ENCODE peak calls at places on chromosomes 12 and 14, in seven cellular contexts. C, P, S, J, I, Z and H are unnamed samples.

GRCh38 chr14:91273273-91273884 is 28.9 kb upstream of the GPR68 start:
- DNase-seq in C (no peak), P (no peak), S (no peak), J (no peak), I (no peak), Z (peak; percentile 38), H (no peak)

GRCh38 chr12:124828264-124829007 is 35.2 kb downstream of the SCARB1 start:
- DNase-seq in C (no peak), P (no peak), S (peak; percentile 86), J (no peak), I (peak; percentile 90), Z (no peak), H (peak; percentile 87)

GRCh38 chr14:93102141-93102540 is 13.6 kb downstream of the ITPK1 start:
- DNase-seq in C (no peak), P (no peak), S (no peak), J (no peak), I (no peak), Z (no peak), H (no peak)

GRCh38 chr12:24133385-24133784 is 183.9 kb upstream of the SOX5 start:
- DNase-seq in C (peak; percentile 76), P (no peak), S (no peak), J (no peak), I (no peak), Z (no peak), H (no peak)

GRCh38 chr12:115035536-115036107 is 351.6 kb upstream of the TBX3 start:
- DNase-seq in C (peak; percentile 26), P (no peak), S (no peak), J (no peak), I (no peak), Z (no peak), H (no peak)

GRCh38 chr14:32259368-32260013 is 56.4 kb upstream of the RNU6-8 start:
- DNase-seq in C (peak; percentile 6), P (no peak), S (peak; percentile 82), J (no peak), I (peak; percentile 74), Z (no peak), H (peak; percentile 82)

GRCh38 chr12:39103552-39104165 is 198.3 kb upstream of the CPNE8 start:
- DNase-seq in C (peak; percentile 85), P (no peak), S (peak; percentile 57), J (no peak), I (peak; percentile 80), Z (no peak), H (peak; percentile 66)

GRCh38 chr12:77648716-77649115 is 182.0 kb upstream of the NAV3 start:
- DNase-seq in C (no peak), P (no peak), S (peak; percentile 33), J (no peak), I (no peak), Z (no peak), H (peak; percentile 18)

GRCh38 chr12:116210131-116210530 is 67.4 kb downstream of the MED13L start:
- DNase-seq in C (no peak), P (no peak), S (peak; percentile 81), J (no peak), I (no peak), Z (no peak), H (no peak)

GRCh38 chr12:6443361-6443983 is 1.3 kb upstream of the CD27 start:
- DNase-seq in C (no peak), P (peak; percentile 49), S (no peak), J (no peak), I (no peak), Z (no peak), H (no peak)

GRCh38 chr14:61452452-61452851 is 131.1 kb downstream of the PRKCH start:
- DNase-seq in C (no peak), P (peak; percentile 66), S (no peak), J (no peak), I (no peak), Z (no peak), H (no peak)

GRCh38 chr12:4169522-4169921 is 104.0 kb upstream of the CCND2 start:
- DNase-seq in C (no peak), P (no peak), S (no peak), J (no peak), I (no peak), Z (no peak), H (no peak)

GRCh38 chr12:80053048-80053790 is 46.1 kb upstream of the OTOGL start:
- DNase-seq in C (no peak), P (no peak), S (peak; percentile 96), J (peak; percentile 54), I (no peak), Z (peak; percentile 78), H (peak; percentile 70)

GRCh38 chr12:124746649-124747425 is 116.8 kb downstream of the SCARB1 start:
- DNase-seq in C (no peak), P (no peak), S (no peak), J (no peak), I (no peak), Z (no peak), H (no peak)

GRCh38 chr12:69515394-69515793 is 45.2 kb downstream of the FRS2 start:
- DNase-seq in C (no peak), P (no peak), S (no peak), J (no peak), I (no peak), Z (no peak), H (no peak)

GRCh38 chr14:40989260-40989659 is 617.4 kb upstream of the LRFN5 start:
- DNase-seq in C (no peak), P (no peak), S (no peak), J (no peak), I (no peak), Z (no peak), H (no peak)

GRCh38 chr14:96617635-96618034 is 115.5 kb downstream of the PAPOLA start:
- DNase-seq in C (no peak), P (no peak), S (no peak), J (no peak), I (no peak), Z (no peak), H (no peak)

GRCh38 chr14:103015426-103015825 is 41.9 kb downstream of the CDC42BPB start:
- DNase-seq in C (no peak), P (no peak), S (no peak), J (no peak), I (no peak), Z (no peak), H (no peak)

GRCh38 chr14:77638738-77639137 is 22.3 kb upstream of the SPTLC2 start:
- DNase-seq in C (no peak), P (no peak), S (peak; percentile 96), J (no peak), I (peak; percentile 65), Z (no peak), H (peak; percentile 76)

GRCh38 chr12:122841544-122842321 is 6.5 kb downstream of the HIP1R start:
- DNase-seq in C (no peak), P (no peak), S (peak; percentile 79), J (peak; percentile 59), I (no peak), Z (no peak), H (peak; percentile 57)

GRCh38 chr14:85241022-85241880 is 288.7 kb upstream of the FLRT2 start:
- DNase-seq in C (peak; percentile 24), P (no peak), S (peak; percentile 55), J (no peak), I (no peak), Z (no peak), H (no peak)

GRCh38 chr14:90827919-90828610 is 11.8 kb upstream of the TTC7B start:
- DNase-seq in C (peak; percentile 95), P (peak; percentile 85), S (peak; percentile 81), J (peak; percentile 94), I (peak; percentile 98), Z (peak; percentile 96), H (peak; percentile 80)

GRCh38 chr14:103871596-103872480 is 24.5 kb upstream of the PPP1R13B start:
- DNase-seq in C (peak; percentile 72), P (peak; percentile 66), S (no peak), J (peak; percentile 81), I (peak; percentile 80), Z (peak; percentile 78), H (no peak)

GRCh38 chr12:109741970-109742372 is 28.3 kb downstream of the FAM222A start:
- DNase-seq in C (no peak), P (peak; percentile 8), S (no peak), J (peak; percentile 11), I (no peak), Z (peak; percentile 7), H (no peak)

GRCh38 chr14:77872152-77872551 is 72.2 kb downstream of the ADCK1 start:
- DNase-seq in C (no peak), P (no peak), S (no peak), J (no peak), I (no peak), Z (no peak), H (no peak)

DNA sequence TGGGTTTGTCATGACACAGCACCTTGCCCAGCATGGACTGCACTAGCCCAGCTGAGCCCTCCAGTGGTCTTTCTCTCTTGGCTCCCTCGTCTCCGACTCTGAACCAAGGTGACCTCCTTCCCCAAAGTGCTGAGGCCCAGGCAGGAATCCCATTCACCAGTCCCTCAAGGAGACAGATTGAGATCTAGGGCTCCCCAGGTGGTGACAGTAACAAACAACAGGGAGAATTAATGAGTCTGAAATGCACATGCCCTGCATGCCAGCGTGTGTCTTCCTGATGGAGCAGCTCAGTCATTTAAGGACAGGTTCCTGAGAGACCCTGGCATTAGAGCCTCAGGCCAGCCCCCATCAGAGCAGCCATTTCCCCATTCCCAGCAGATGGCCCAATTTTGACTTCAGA is 51.4 kb upstream of the OAS1 start:
- DNase-seq in C (peak; percentile 60), P (no peak), S (no peak), J (no peak), I (peak; percentile 29), Z (no peak), H (no peak)
- TF ChIP-seq CTCF in C (peak; percentile 40), P (no peak), S (no peak), J (no peak), I (no peak), Z (no peak), H (peak; percentile 48)

DNA sequence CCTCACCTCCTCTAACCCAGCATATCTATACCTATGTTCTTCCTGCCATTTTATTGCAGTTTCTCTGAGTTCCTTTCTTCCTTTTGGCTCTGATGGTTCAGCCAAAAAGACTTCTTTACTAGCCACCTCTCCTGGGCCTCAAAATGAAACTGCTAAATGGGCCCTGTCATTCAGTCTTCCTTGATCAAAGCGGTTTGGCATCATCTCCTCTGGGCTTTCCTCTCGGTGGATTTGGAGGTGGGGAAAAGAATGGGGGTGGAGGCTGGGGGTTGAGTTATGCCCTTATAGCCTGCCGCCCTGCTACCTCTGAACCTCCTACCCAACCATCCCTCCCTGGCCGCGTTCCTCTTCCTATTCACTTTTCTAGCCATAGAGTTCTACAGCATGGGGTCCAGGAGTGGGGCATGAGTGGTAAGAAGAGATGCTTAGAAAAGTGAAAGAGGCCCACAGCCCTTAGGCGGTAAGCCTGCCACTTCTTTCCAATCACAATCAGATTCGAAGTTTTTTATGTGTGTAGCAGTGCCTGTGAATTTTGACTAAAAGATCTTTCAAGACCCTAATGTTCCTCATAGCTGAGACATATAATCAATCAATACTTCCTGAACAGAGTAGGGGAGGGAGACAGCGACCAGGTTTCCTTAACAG is 2.5 kb downstream of the AJUBA start:
- DNase-seq in C (no peak), P (no peak), S (no peak), J (no peak), I (peak; percentile 61), Z (no peak), H (peak; percentile 79)
- H3K27ac ChIP-seq in C (peak overlapping the region; percentile 99), P (no peak overlapping the region), S (peak overlapping the region; percentile 16), J (peak overlapping the region; percentile 72), I (peak overlapping the region; percentile 99), Z (no peak overlapping the region), H (peak overlapping the region; percentile 84)

GRCh38 chr14:106842687-106843086 is 1316.3 kb downstream of the TMEM121 start:
- DNase-seq in C (no peak), P (no peak), S (no peak), J (no peak), I (no peak), Z (no peak), H (no peak)
- TF ChIP-seq CTCF in C (no peak), P (no peak), S (no peak), J (peak; percentile 5), I (no peak), Z (no peak), H (peak; percentile 40)

GRCh38 chr12:49689785-49690184 is 17.4 kb downstream of the FMNL3 start:
- DNase-seq in C (peak; percentile 23), P (no peak), S (no peak), J (no peak), I (no peak), Z (no peak), H (no peak)
- H3K27ac ChIP-seq in C (no peak overlapping the region), P (no peak overlapping the region), S (no peak overlapping the region), J (no peak overlapping the region), I (no peak overlapping the region), Z (no peak overlapping the region), H (no peak overlapping the region)